ENCODE peak calls at places on chromosome 13, in eight cellular contexts. U, V, C, Z, W, O, X and K are unnamed samples.

GRCh38 chr13:29733069-29733700 is 117.2 kb downstream of the UBL3 start:
- DNase-seq in X (no peak), Z (no peak), V (no peak), O (no peak), U (no peak), W (no peak), C (peak), K (peak)

GRCh38 chr13:19632915-19633339 is 532 bp upstream of the MPHOSPH8 start:
- DNase-seq in U (no peak), Z (no peak), W (no peak), V (no peak), O (no peak), C (no peak), X (no peak), K (no peak)

GRCh38 chr13:32883501-32883900 is 132.7 kb upstream of the KL start:
- DNase-seq in O (no peak), U (no peak), Z (no peak), C (no peak), V (peak), X (peak), W (no peak), K (no peak)

GRCh38 chr13:106472621-106473020 is 62.8 kb downstream of the EFNB2 start:
- DNase-seq in X (no peak), U (no peak), W (no peak), O (no peak), C (no peak), Z (no peak), V (no peak), K (peak)

GRCh38 chr13:41054212-41054877 is 7.0 kb upstream of the WBP4 start:
- DNase-seq in V (peak), O (no peak), Z (peak), W (peak), C (peak), X (peak), U (peak), K (peak)

GRCh38 chr13:46377554-46377953 is 9.5 kb downstream of the RUBCNL start:
- DNase-seq in O (no peak), X (no peak), W (no peak), C (no peak), Z (no peak), U (peak), V (no peak), K (no peak)

GRCh38 chr13:44622701-44623100 is 46.6 kb upstream of the TSC22D1 start:
- DNase-seq in V (no peak), Z (no peak), U (no peak), C (no peak), O (no peak), W (no peak), X (no peak), K (peak)

GRCh38 chr13:76745246-76746200 is 140.7 kb downstream of the KCTD12 start:
- DNase-seq in X (no peak), O (no peak), V (no peak), W (peak), U (no peak), C (peak), Z (no peak), K (no peak)

GRCh38 chr13:99191900-99192399 is 8.7 kb upstream of the UBAC2 start:
- DNase-seq in U (no peak), O (no peak), W (no peak), V (peak), C (no peak), X (peak), Z (peak), K (no peak)

GRCh38 chr13:33512880-33513554 is 227.5 kb upstream of the STARD13 start:
- DNase-seq in X (peak), U (no peak), O (no peak), W (no peak), C (peak), Z (no peak), V (no peak), K (no peak)

DNA sequence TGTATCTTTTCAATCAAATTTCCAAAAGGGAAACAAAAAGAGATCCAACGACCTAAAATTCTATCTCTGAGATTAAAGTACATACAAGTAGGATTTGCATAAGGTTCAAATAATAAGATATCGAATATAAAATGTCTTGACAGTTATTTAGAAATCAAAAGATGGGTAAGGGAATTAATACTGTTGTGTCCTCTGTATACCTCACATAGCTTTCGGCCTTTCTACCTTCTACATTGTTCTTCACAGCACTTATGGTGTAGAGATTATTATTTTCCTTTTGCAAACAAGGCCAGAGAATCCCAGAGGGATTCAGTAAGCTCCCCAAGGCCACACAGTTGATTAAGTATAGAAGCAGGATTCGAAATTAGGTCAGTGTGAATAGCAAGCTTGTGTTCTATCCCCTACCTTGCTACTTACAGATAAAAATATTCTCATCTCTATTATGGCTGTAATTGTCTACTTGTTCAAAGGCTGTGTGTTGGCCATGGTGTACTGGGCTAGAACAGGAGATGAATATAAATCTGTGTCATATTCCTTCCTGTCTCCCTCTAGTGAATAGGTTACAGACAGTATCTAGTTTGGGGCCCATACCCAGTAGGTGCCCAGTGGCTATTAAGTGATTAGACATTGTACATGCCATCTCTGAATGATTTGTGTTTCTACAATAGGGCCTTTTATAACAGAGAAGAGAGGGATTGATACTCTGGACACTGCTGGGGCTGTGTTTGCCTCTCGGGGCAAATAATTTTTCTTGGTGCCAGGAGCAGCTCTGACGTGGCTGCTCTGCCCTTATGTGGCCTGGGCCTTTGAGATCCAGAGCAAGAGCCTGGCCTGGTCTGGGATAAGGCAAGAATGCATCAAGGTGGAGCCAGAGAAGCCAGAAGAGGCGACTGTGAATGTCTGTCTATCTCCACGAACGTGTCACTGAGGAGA is 403.3 kb downstream of the SPRY2 start:
- DNase-seq in C (no peak), Z (no peak), V (no peak), W (peak), O (no peak), X (no peak), U (no peak), K (no peak)
- H3K27ac ChIP-seq in C (peak), Z (no peak), V (peak), W (peak), O (no peak), X (peak), U (no peak), K (no peak)

DNA sequence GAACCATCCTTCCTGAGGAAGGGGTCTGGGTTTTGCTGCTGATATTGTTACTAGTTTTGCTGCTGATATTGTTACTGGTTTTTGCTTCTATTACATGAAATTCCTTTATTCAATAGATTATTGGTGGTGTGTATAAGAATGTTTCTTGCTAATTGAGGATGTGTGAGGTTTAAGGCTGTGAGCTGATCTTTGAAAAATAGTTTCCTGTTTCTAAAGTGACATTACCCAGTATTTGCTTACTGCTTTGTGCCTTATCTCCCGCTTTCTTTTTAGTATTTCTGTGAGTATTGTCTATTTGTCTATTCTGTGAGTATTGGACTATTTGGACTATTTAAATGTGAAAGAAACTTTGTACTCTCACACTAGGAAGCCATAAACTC is 38.2 kb upstream of the C1QTNF9 start:
- DNase-seq in U (no peak), X (no peak), O (no peak), V (no peak), Z (no peak), C (no peak), W (no peak), K (no peak)
- H3K4me2 ChIP-seq in U (no peak), X (peak), O (no peak), V (peak), Z (peak), C (peak), W (peak), K (no peak)

DNA sequence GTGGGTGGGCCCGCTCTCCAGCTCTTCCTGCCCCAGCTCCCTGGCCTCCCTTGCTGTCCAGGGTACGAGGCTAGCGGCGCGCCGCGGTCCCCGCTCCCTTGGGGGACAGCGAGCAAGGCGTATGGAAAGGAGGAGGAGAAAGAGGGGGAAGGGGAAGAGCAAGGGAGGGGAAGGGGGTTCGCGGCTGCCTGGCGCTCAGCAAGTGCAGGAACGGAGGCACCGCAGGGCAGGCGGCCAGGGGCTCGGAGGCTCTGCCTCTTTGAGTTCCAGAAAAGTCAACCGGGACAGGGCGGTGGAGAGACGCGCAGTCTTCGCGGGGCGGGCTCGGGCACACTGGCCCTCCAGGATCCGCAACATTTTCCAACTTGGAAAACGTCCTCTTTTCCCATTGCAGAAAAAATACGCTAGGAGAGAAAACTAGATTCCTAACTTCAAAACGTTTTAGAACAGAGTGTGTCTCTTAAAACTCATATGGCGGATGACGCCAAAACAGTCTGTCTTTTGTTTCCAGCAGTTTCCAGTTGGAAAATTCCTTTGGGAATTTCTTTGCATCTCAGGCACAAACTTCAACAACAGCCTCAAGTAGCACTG is 23.1 kb upstream of the TNFRSF19 start:
- DNase-seq in X (peak), W (peak), C (peak), U (no peak), O (peak), Z (peak), V (peak), K (peak)
- H3K27ac ChIP-seq in X (peak), W (no peak), C (no peak), U (no peak), O (no peak), Z (no peak), V (peak), K (no peak)

GRCh38 chr13:22312405-22312803 is 641.5 kb downstream of the FGF9 start:
- DNase-seq in O (no peak), X (no peak), Z (no peak), C (no peak), U (no peak), W (no peak), V (no peak), K (no peak)
- H3K4me2 ChIP-seq in O (no peak), X (no peak), Z (no peak), C (no peak), U (no peak), W (no peak), V (no peak), K (no peak)

GRCh38 chr13:24685314-24685713 is 5.1 kb downstream of the ATP12A start:
- DNase-seq in O (no peak), V (no peak), Z (no peak), W (no peak), X (no peak), C (no peak), U (no peak), K (no peak)

GRCh38 chr13:24683833-24684599 is 3.8 kb downstream of the ATP12A start:
- DNase-seq in Z (peak), O (peak), U (peak), C (peak), X (peak), V (no peak), W (peak), K (peak)

GRCh38 chr13:24682353-24682752 is 2.1 kb downstream of the ATP12A start:
- DNase-seq in O (no peak), W (no peak), U (no peak), X (no peak), C (no peak), Z (peak), V (no peak), K (peak)

GRCh38 chr13:24683370-24683769 is 3.2 kb downstream of the ATP12A start:
- DNase-seq in O (no peak), Z (no peak), X (no peak), V (no peak), U (no peak), W (no peak), C (no peak), K (peak)

GRCh38 chr13:24684600-24684998 is 4.4 kb downstream of the ATP12A start:
- DNase-seq in V (no peak), X (no peak), U (no peak), W (no peak), Z (no peak), C (no peak), O (no peak), K (no peak)
- H3K27ac ChIP-seq in V (no peak), X (no peak), U (no peak), W (no peak), Z (no peak), C (no peak), O (no peak), K (no peak)

GRCh38 chr13:111156421-111156820 is 41.3 kb downstream of the ARHGEF7 start:
- DNase-seq in O (no peak), C (no peak), Z (no peak), X (no peak), W (no peak), U (no peak), V (peak), K (no peak)
- H3K4me2 ChIP-seq in O (no peak), C (no peak), Z (no peak), X (no peak), W (no peak), U (no peak), V (no peak), K (no peak)

GRCh38 chr13:113029487-113030258 is 60.7 kb downstream of the MCF2L start:
- DNase-seq in C (peak), O (peak), X (no peak), W (peak), U (peak), V (no peak), Z (peak), K (peak)
- H3K27ac ChIP-seq in C (no peak), O (no peak), X (no peak), W (no peak), U (no peak), V (no peak), Z (no peak), K (no peak)

GRCh38 chr13:36356058-36356457 is 9.9 kb upstream of the SPART start:
- DNase-seq in V (no peak), Z (no peak), X (no peak), C (no peak), U (no peak), O (no peak), W (no peak), K (no peak)

GRCh38 chr13:36355632-36356031 is 9.4 kb upstream of the SPART start:
- DNase-seq in W (no peak), Z (no peak), V (no peak), C (no peak), X (no peak), U (no peak), O (no peak), K (no peak)

GRCh38 chr13:36357231-36357630 is 11.0 kb upstream of the SPART start:
- DNase-seq in V (no peak), W (no peak), C (no peak), U (no peak), X (no peak), Z (no peak), O (no peak), K (no peak)

GRCh38 chr13:36353001-36353400 is 6.8 kb upstream of the SPART start:
- DNase-seq in X (no peak), V (peak), W (no peak), O (no peak), Z (no peak), C (no peak), U (no peak), K (no peak)

GRCh38 chr13:36354842-36355241 is 8.6 kb upstream of the SPART start:
- DNase-seq in Z (no peak), X (no peak), C (no peak), O (no peak), U (no peak), V (no peak), W (no peak), K (no peak)
- H3K4me2 ChIP-seq in Z (no peak), X (no peak), C (no peak), O (no peak), U (no peak), V (no peak), W (no peak), K (no peak)

GRCh38 chr13:102399791-102400618 is 1.8 kb downstream of the FGF14 start:
- DNase-seq in U (peak), X (no peak), V (no peak), C (peak), W (no peak), Z (peak), O (peak), K (peak)

GRCh38 chr13:102395939-102396338 is 5.9 kb downstream of the FGF14 start:
- DNase-seq in U (no peak), V (no peak), Z (no peak), O (no peak), C (no peak), X (no peak), W (no peak), K (no peak)

GRCh38 chr13:102394158-102395053 is 7.4 kb downstream of the FGF14 start:
- DNase-seq in U (peak), V (peak), C (peak), W (peak), O (peak), Z (peak), X (peak), K (peak)

GRCh38 chr13:102392810-102393209 is 9.0 kb downstream of the FGF14 start:
- DNase-seq in X (no peak), O (no peak), U (no peak), V (no peak), W (no peak), Z (no peak), C (no peak), K (no peak)

DNA sequence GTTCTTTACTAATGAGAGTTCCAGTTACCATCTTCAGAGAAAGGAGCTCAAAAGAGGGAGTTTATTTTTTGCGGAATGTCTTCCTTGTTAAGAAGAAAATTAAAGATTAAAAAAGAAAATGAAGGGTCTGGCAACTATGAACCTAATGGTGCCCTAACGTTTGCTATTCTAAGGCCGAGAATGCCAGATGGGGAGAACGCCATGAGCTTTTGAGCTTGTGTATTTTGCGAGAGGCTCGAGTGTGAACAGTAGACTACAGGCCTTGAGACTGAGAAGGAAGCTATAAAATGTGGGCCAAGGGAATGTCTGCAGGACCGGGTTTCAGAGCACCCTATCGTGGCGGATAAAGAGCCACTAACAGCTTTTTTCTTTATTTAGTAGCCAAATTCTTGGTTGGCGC is 6.7 kb downstream of the FGF14 start:
- DNase-seq in O (no peak), V (no peak), X (no peak), U (no peak), Z (no peak), W (no peak), C (no peak), K (no peak)
- H3K27ac ChIP-seq in O (no peak), V (peak), X (no peak), U (peak), Z (no peak), W (no peak), C (no peak), K (no peak)